ENCODE peak calls at places on chromosomes 2 and 18, in nine cellular contexts. One of them, this sample, is unnamed.

GRCh38 chr2:205465791-205466190 is 216.5 kb upstream of the NRP2 start:
- DNase-seq in tibial nerve: no peak
- DNase-seq in suprapubic skin: no peak
- DNase-seq in transverse colon: no peak
- DNase-seq in H1: no peak
- DNase-seq in stomach: no peak
- DNase-seq in ovary: no peak
- DNase-seq in A549: no peak
- DNase-seq in K562: no peak
- DNase-seq in this sample: no peak

GRCh38 chr2:80473806-80474205 is 169.3 kb upstream of the LRRTM1 start:
- DNase-seq in K562: no peak
- DNase-seq in stomach: no peak
- DNase-seq in H1: no peak
- DNase-seq in tibial nerve: no peak
- DNase-seq in suprapubic skin: no peak
- DNase-seq in A549: no peak
- DNase-seq in ovary: no peak
- DNase-seq in transverse colon: no peak
- DNase-seq in this sample: no peak

GRCh38 chr18:7870855-7871254 is 303.7 kb downstream of the PTPRM start:
- DNase-seq in K562: no peak
- DNase-seq in stomach: no peak
- DNase-seq in tibial nerve: no peak
- DNase-seq in transverse colon: no peak
- DNase-seq in suprapubic skin: no peak
- DNase-seq in H1: no peak
- DNase-seq in A549: no peak
- DNase-seq in ovary: no peak
- DNase-seq in this sample: no peak

GRCh38 chr2:240556553-240557100 is 1.2 kb downstream of the ANKMY1 start:
- DNase-seq in ovary: no peak
- DNase-seq in transverse colon: peak
- DNase-seq in stomach: peak
- DNase-seq in H1: no peak
- DNase-seq in K562: peak
- DNase-seq in suprapubic skin: no peak
- DNase-seq in A549: peak
- DNase-seq in tibial nerve: no peak
- DNase-seq in this sample: no peak

GRCh38 chr18:58865009-58865345 is 300 bp downstream of the ZNF532 start:
- DNase-seq in tibial nerve: no peak
- DNase-seq in suprapubic skin: no peak
- DNase-seq in A549: no peak
- DNase-seq in stomach: no peak
- DNase-seq in K562: no peak
- DNase-seq in transverse colon: no peak
- DNase-seq in H1: no peak
- DNase-seq in ovary: no peak
- DNase-seq in this sample: no peak

GRCh38 chr2:112493048-112493447 is 11.1 kb downstream of the TTL start:
- DNase-seq in transverse colon: no peak
- DNase-seq in ovary: no peak
- DNase-seq in suprapubic skin: no peak
- DNase-seq in A549: peak
- DNase-seq in stomach: no peak
- DNase-seq in K562: peak
- DNase-seq in tibial nerve: no peak
- DNase-seq in H1: no peak
- DNase-seq in this sample: no peak

GRCh38 chr2:85748039-85748438 is 5.8 kb upstream of the ATOH8 start:
- DNase-seq in suprapubic skin: no peak
- DNase-seq in ovary: no peak
- DNase-seq in stomach: no peak
- DNase-seq in A549: no peak
- DNase-seq in H1: no peak
- DNase-seq in tibial nerve: no peak
- DNase-seq in K562: no peak
- DNase-seq in transverse colon: no peak
- DNase-seq in this sample: no peak

GRCh38 chr2:15561574-15562344 is 625 bp upstream of the NBAS start:
- DNase-seq in A549: peak
- DNase-seq in suprapubic skin: no peak
- DNase-seq in K562: peak
- DNase-seq in H1: no peak
- DNase-seq in ovary: peak
- DNase-seq in transverse colon: peak
- DNase-seq in tibial nerve: no peak
- DNase-seq in stomach: no peak
- DNase-seq in this sample: no peak

DNA sequence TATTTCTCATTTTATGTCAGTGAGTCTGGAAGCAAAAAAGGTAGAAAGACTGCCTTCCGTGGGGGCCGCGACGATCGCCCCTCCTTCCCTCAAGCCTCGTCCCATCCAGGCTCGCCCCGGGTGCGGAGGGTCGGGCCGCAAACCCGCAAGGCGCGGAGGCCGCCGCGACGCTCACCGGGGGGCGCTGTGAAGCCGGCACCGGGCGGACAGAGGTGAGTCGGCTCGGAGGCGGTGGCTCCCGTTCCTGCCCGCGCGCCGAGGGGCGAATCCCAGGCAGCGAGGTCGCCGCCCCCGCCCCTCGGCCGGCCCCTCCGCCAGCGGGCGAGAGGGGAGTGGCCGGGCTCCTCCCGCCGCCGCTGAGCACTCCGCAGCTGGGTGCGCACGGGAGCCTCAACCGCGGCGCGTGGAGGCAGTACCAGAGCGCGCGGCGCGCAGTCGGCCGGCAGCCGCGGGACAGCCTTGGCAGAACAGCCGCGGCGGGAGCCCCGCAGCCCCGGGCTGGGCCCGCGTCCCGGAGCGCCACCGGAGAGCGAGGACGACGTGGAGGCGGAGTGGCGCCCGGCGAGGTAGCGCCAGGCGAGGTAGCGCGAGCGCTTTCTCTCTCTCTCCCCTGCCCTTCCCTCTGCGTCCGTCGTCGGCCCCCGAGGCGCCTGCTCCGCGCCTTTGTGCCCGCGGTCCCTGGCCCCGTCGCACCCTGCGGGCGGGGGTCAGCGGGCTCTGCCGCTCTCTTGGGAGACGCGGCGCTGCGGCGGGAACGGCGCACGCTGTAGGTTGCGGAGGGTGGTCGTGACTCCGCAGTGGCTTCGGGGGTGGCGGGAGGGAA is at the start of gene MYO1B:
- DNase-seq in A549: peak
- DNase-seq in H1: peak
- DNase-seq in tibial nerve: peak
- DNase-seq in K562: peak
- DNase-seq in transverse colon: peak
- DNase-seq in stomach: peak
- DNase-seq in suprapubic skin: peak
- DNase-seq in ovary: peak
- DNase-seq in this sample: peak
- TF ChIP-seq EP300 in A549: no peak
- TF ChIP-seq EP300 in H1: no peak
- TF ChIP-seq EP300 in tibial nerve: no peak
- TF ChIP-seq EP300 in K562: no peak
- TF ChIP-seq EP300 in transverse colon: no peak
- TF ChIP-seq EP300 in stomach: no peak
- TF ChIP-seq EP300 in suprapubic skin: no peak
- TF ChIP-seq EP300 in ovary: no peak
- TF ChIP-seq EP300 in this sample: no peak

DNA sequence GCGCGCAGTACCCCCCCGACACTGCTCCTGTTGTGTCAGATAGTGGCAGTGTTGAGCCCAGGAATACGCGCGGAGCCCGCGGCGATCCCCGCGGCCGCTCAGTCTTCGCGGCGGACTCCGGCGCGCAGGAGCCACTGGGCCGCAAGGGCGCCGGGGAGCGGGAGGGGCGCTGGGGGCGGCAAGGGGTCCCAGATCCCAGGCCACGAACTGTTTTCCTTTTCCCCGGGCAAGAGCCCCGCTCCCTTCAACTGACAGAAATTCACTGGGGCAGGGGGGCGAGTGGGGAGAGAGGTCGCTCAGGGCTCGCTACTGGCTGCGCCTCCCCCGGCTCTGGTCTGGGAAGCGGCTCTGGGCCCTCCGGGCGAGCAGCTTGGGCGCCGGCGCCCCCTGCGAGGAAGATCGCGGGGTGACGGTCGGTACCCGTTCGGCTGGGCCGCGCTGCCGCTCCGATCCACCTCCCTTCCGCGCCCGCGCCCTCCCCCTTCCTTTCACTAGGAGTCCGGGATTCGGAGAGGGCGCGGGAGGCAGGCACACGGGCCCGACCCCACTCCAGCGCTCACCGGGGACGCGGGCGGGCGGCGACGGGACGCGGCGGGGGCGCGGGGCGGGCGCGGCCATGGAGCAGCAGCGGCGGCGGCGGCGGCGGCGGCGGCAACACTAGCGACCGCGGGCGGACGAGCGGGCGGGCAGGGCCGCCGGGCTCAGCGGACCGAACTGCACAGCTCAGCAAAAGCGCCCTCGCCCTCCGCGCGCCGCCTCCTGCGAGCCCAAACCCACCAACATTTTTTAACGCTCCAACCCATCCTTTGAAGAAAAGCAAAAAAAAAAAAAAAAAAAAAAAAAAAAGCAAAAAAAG is 1.4 kb upstream of the SETBP1 start:
- DNase-seq in H1: peak
- DNase-seq in K562: peak
- DNase-seq in suprapubic skin: peak
- DNase-seq in ovary: peak
- DNase-seq in A549: peak
- DNase-seq in transverse colon: peak
- DNase-seq in tibial nerve: peak
- DNase-seq in stomach: peak
- DNase-seq in this sample: peak
- TF ChIP-seq POLR2A in H1: no peak
- TF ChIP-seq POLR2A in K562: no peak
- TF ChIP-seq POLR2A in suprapubic skin: no peak
- TF ChIP-seq POLR2A in ovary: peak
- TF ChIP-seq POLR2A in A549: peak
- TF ChIP-seq POLR2A in transverse colon: peak
- TF ChIP-seq POLR2A in tibial nerve: peak
- TF ChIP-seq POLR2A in stomach: no peak
- TF ChIP-seq POLR2A in this sample: peak

GRCh38 chr2:232850039-232850438 is 20.0 kb upstream of the SNORC start:
- DNase-seq in K562: no peak
- DNase-seq in H1: no peak
- DNase-seq in A549: no peak
- DNase-seq in stomach: no peak
- DNase-seq in tibial nerve: no peak
- DNase-seq in transverse colon: no peak
- DNase-seq in ovary: no peak
- DNase-seq in suprapubic skin: no peak
- DNase-seq in this sample: no peak
- TF ChIP-seq EP300 in K562: no peak
- TF ChIP-seq EP300 in H1: no peak
- TF ChIP-seq EP300 in A549: no peak
- TF ChIP-seq EP300 in stomach: no peak
- TF ChIP-seq EP300 in tibial nerve: no peak
- TF ChIP-seq EP300 in transverse colon: no peak
- TF ChIP-seq EP300 in ovary: no peak
- TF ChIP-seq EP300 in suprapubic skin: no peak
- TF ChIP-seq EP300 in this sample: no peak

GRCh38 chr18:35432565-35433001 is 55.4 kb upstream of the ZNF396 start:
- DNase-seq in transverse colon: no peak
- DNase-seq in ovary: no peak
- DNase-seq in suprapubic skin: no peak
- DNase-seq in H1: no peak
- DNase-seq in stomach: no peak
- DNase-seq in A549: no peak
- DNase-seq in tibial nerve: no peak
- DNase-seq in K562: no peak
- DNase-seq in this sample: no peak

GRCh38 chr18:35435420-35435819 is 58.3 kb upstream of the ZNF396 start:
- DNase-seq in K562: no peak
- DNase-seq in A549: no peak
- DNase-seq in tibial nerve: no peak
- DNase-seq in suprapubic skin: no peak
- DNase-seq in transverse colon: no peak
- DNase-seq in H1: no peak
- DNase-seq in ovary: no peak
- DNase-seq in stomach: no peak
- DNase-seq in this sample: no peak

GRCh38 chr18:35436076-35436649 is 59.0 kb upstream of the ZNF396 start:
- DNase-seq in A549: no peak
- DNase-seq in transverse colon: no peak
- DNase-seq in suprapubic skin: no peak
- DNase-seq in ovary: no peak
- DNase-seq in H1: no peak
- DNase-seq in K562: no peak
- DNase-seq in tibial nerve: no peak
- DNase-seq in stomach: no peak
- DNase-seq in this sample: no peak

DNA sequence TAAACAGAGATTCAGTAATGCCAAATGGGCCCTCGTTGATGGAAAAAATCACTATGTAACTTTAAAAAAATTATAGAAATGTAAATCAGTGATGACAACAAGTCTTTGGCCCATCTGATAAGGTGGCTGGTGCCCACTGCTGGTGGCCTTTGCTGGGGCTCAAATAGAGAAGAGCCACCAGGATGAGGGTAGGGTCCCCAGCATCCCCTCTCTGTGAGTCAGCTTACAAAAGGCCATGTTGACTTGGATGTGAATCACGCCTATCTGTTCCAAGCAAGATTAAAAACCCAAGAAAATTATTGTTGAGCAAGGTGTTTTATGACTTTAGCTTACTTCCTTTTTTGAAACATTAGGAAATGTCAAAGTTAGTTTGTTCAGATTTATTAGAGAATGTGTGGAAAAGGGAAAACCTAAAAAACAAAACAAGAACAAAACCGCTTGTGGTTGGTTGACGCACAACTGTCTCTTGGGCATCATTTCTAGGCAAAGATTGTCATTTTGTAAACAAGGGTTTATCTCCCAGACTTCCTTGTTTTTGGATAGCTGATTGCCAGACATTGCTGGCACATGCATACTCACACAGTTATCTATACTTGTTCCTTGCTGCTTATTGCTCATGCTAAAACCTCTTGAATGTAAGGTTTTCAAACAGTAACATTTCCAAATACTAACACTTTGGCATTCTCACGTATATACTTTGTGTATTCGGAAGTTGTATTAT is 53.7 kb upstream of the ZNF396 start:
- DNase-seq in A549: no peak
- DNase-seq in suprapubic skin: no peak
- DNase-seq in transverse colon: no peak
- DNase-seq in K562: no peak
- DNase-seq in stomach: no peak
- DNase-seq in tibial nerve: no peak
- DNase-seq in H1: no peak
- DNase-seq in ovary: no peak
- DNase-seq in this sample: no peak
- TF ChIP-seq POLR2A in A549: no peak
- TF ChIP-seq POLR2A in suprapubic skin: no peak
- TF ChIP-seq POLR2A in transverse colon: no peak
- TF ChIP-seq POLR2A in K562: no peak
- TF ChIP-seq POLR2A in stomach: no peak
- TF ChIP-seq POLR2A in tibial nerve: no peak
- TF ChIP-seq POLR2A in H1: no peak
- TF ChIP-seq POLR2A in ovary: no peak
- TF ChIP-seq POLR2A in this sample: no peak